ENCODE peak calls at places on chromosomes 2 and 18, in eight cellular contexts. M is GM12891, B is sigmoid colon, R is Peyer's patch, E is heart left ventricle, D is A549, F is K562, N is stomach. Y is an unnamed sample.

GRCh38 chr2:43018179-43019024 is 208.0 kb downstream of the ZFP36L2 start:
- DNase-seq in M (no peak), B (peak), R (peak), E (peak), D (peak), F (no peak), N (peak), Y (no peak)

GRCh38 chr2:79622508-79622907 is 109.7 kb downstream of the CTNNA2 start:
- DNase-seq in M (no peak), B (no peak), R (no peak), E (no peak), D (peak), F (no peak), N (no peak), Y (no peak)

GRCh38 chr2:98298685-98299180 is 47.5 kb upstream of the CNGA3 start:
- DNase-seq in M (no peak), B (no peak), R (no peak), E (no peak), D (no peak), F (no peak), N (no peak), Y (no peak)

GRCh38 chr18:50356036-50356945 is 18.6 kb upstream of the SKA1 start:
- DNase-seq in M (no peak), B (no peak), R (no peak), E (no peak), D (no peak), F (no peak), N (no peak), Y (peak)

GRCh38 chr18:63844254-63844653 is 43.3 kb upstream of the SERPINB2 start:
- DNase-seq in M (no peak), B (no peak), R (no peak), E (no peak), D (peak), F (no peak), N (no peak), Y (peak)

GRCh38 chr2:239739206-239739605 is 285.9 kb downstream of the NDUFA10 start:
- DNase-seq in M (no peak), B (no peak), R (no peak), E (no peak), D (no peak), F (no peak), N (no peak), Y (no peak)

GRCh38 chr18:74951165-74951760 is 257.7 kb downstream of the PTGR3 start:
- DNase-seq in M (no peak), B (no peak), R (no peak), E (peak), D (peak), F (no peak), N (peak), Y (no peak)

GRCh38 chr18:70207181-70207580 is 1.7 kb upstream of the RTTN start:
- DNase-seq in M (no peak), B (no peak), R (no peak), E (no peak), D (no peak), F (no peak), N (no peak), Y (no peak)

GRCh38 chr2:174748948-174749347 is 15.3 kb downstream of the CHRNA1 start:
- DNase-seq in M (no peak), B (no peak), R (peak), E (peak), D (peak), F (peak), N (peak), Y (peak)

GRCh38 chr2:206614825-206615224 is 27.5 kb upstream of the FAM237A start:
- DNase-seq in M (no peak), B (no peak), R (no peak), E (no peak), D (peak), F (peak), N (no peak), Y (peak)

GRCh38 chr2:151638188-151638933 is 95.9 kb downstream of the NEB start:
- DNase-seq in M (no peak), B (no peak), R (peak), E (no peak), D (peak), F (no peak), N (no peak), Y (peak)

GRCh38 chr18:24027156-24027555 is 12.6 kb downstream of the TTC39C start:
- DNase-seq in M (no peak), B (peak), R (no peak), E (peak), D (no peak), F (no peak), N (no peak), Y (no peak)

GRCh38 chr18:55738483-55739114 is 150.6 kb upstream of the TCF4 start:
- DNase-seq in M (no peak), B (no peak), R (no peak), E (no peak), D (no peak), F (no peak), N (no peak), Y (peak)

GRCh38 chr2:204486855-204487254 is 58.4 kb upstream of the PARD3B start:
- DNase-seq in M (no peak), B (no peak), R (no peak), E (no peak), D (no peak), F (no peak), N (no peak), Y (no peak)

GRCh38 chr18:10416020-10416419 is 38.4 kb upstream of the APCDD1 start:
- DNase-seq in M (no peak), B (no peak), R (no peak), E (no peak), D (no peak), F (no peak), N (no peak), Y (no peak)

GRCh38 chr2:176107731-176108181 is 676 bp downstream of the HOXD11 start:
- DNase-seq in M (no peak), B (peak), R (no peak), E (no peak), D (no peak), F (no peak), N (no peak), Y (no peak)

GRCh38 chr2:223442874-223443273 is 159.3 kb downstream of the SCG2 start:
- DNase-seq in M (no peak), B (no peak), R (no peak), E (no peak), D (no peak), F (no peak), N (no peak), Y (no peak)

GRCh38 chr2:49770919-49771318 is 616.6 kb upstream of the FSHR start:
- DNase-seq in M (no peak), B (no peak), R (no peak), E (peak), D (peak), F (no peak), N (peak), Y (peak)

GRCh38 chr2:111049792-111050640 is 70.7 kb upstream of the BCL2L11 start:
- DNase-seq in M (no peak), B (no peak), R (no peak), E (no peak), D (no peak), F (no peak), N (no peak), Y (no peak)

GRCh38 chr18:35463050-35463449 is 34.7 kb downstream of the INO80C start:
- DNase-seq in M (no peak), B (no peak), R (no peak), E (peak), D (no peak), F (no peak), N (no peak), Y (peak)

GRCh38 chr2:100876231-100876860 is 56.4 kb downstream of the NPAS2 start:
- DNase-seq in M (no peak), B (no peak), R (no peak), E (no peak), D (no peak), F (no peak), N (no peak), Y (no peak)

GRCh38 chr2:148989882-148990493 is 48.5 kb upstream of the LYPD6B start:
- DNase-seq in M (peak), B (no peak), R (peak), E (peak), D (peak), F (peak), N (peak), Y (peak)

GRCh38 chr2:235107640-235107951 is 155.8 kb downstream of the SH3BP4 start:
- DNase-seq in M (no peak), B (no peak), R (no peak), E (no peak), D (no peak), F (no peak), N (no peak), Y (no peak)

GRCh38 chr2:20203521-20204225 is 21.3 kb downstream of the SDC1 start:
- DNase-seq in M (no peak), B (no peak), R (no peak), E (no peak), D (no peak), F (no peak), N (no peak), Y (no peak)

GRCh38 chr2:196617430-196617829 is 22.1 kb upstream of the CCDC150 start:
- DNase-seq in M (no peak), B (no peak), R (no peak), E (no peak), D (no peak), F (no peak), N (no peak), Y (no peak)

GRCh38 chr2:235447210-235447609 is 46.6 kb upstream of the AGAP1 start:
- DNase-seq in M (no peak), B (no peak), R (no peak), E (no peak), D (no peak), F (no peak), N (no peak), Y (no peak)

GRCh38 chr2:191985740-191986139 is 138.9 kb upstream of the CAVIN2 start:
- DNase-seq in M (no peak), B (no peak), R (no peak), E (no peak), D (no peak), F (no peak), N (no peak), Y (no peak)

GRCh38 chr18:61295153-61295552 is 38.1 kb upstream of the CDH20 start:
- DNase-seq in M (no peak), B (no peak), R (no peak), E (no peak), D (no peak), F (no peak), N (no peak), Y (no peak)

GRCh38 chr18:8705280-8705940 is at the start of gene MTCL1:
- DNase-seq in M (peak), B (peak), R (peak), E (peak), D (peak), F (no peak), N (peak), Y (peak)
- TF ChIP-seq POLR2A in M (no peak), B (no peak), R (no peak), E (no peak), D (peak), F (no peak), N (no peak), Y (no peak)

DNA sequence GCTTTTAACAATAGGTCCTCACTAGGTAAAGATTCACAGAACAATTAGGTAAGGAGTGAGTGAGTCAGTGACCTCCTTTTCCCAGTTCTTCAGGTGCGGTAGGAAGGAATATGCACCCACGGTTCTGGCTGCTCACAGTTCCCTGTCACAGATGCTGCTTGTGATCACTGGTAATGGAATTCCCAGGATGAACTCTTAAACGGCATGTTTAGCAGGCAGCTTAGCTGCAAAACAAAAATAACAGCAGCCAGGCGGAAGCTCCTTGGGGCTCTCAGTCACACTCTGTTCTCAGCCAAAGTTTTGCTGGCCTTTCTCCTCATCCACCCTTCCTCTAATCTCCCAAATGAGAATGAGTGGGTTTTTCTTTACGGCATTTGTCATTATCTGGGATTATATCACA is 274.5 kb downstream of the MYT1L start:
- DNase-seq in M (no peak), B (no peak), R (no peak), E (peak), D (no peak), F (no peak), N (no peak), Y (no peak)
- TF ChIP-seq POLR2A in M (no peak), B (no peak), R (no peak), E (no peak), D (peak), F (no peak), N (no peak), Y (no peak)

DNA sequence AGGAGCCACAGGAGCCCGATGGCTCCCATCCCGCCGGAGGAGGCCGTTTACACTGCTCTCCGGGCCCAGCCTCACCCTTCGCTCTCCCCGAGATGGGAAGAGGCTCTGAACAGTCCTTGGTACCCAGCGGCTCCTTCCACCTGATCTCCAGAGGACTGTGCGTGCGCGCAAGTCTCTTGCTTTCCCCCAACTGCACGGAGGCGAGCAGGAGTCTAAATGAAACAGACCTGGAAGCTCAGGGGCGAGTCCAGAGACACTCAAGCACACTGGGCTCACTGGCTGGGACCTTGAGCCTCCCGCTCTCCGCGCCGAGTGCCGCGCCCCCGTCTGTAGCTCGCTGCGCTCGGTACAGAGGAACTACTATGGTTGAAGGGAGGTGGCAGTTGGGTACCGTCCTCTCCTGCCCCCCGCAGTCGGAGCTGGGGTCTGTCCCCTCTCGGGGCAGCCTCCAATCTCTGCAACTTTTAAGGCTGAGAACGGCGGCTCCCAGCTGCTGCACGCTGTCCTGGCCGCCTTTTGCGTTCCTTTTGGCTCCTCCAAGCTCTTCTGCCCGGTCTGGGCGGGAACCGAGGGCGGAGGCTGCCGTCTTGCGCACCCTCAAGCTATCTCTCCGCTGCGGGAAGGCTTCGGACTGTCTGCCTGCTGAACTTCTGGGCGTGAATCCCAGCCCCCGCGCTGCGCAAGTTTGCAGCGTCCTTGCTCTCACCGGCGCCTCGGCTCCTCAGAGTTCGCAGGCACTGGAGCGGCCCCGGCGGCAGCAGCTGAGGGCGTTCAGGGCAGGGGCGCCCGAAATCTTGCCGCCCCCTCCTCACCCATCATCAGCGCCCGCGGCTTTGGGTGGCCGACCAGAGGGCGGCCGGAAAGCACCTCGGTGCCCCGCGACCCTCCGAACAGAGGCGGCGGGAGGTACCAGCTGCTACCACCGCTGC is 491 bp downstream of the ALK start:
- DNase-seq in M (peak), B (no peak), R (no peak), E (no peak), D (peak), F (no peak), N (no peak), Y (no peak)
- TF ChIP-seq POLR2A in M (no peak), B (no peak), R (no peak), E (no peak), D (no peak), F (no peak), N (no peak), Y (no peak)

GRCh38 chr2:45009303-45009927 is at the start of gene SIX2:
- DNase-seq in M (no peak), B (peak), R (peak), E (peak), D (peak), F (no peak), N (peak), Y (peak)
- TF ChIP-seq POLR2A in M (no peak), B (no peak), R (no peak), E (no peak), D (no peak), F (no peak), N (no peak), Y (no peak)

GRCh38 chr2:131039535-131039907 is 53.7 kb downstream of the FAM168B start:
- DNase-seq in M (no peak), B (peak), R (no peak), E (no peak), D (no peak), F (no peak), N (peak), Y (no peak)

GRCh38 chr2:131039101-131039440 is 54.2 kb downstream of the FAM168B start:
- DNase-seq in M (no peak), B (no peak), R (no peak), E (no peak), D (no peak), F (no peak), N (no peak), Y (no peak)

GRCh38 chr2:131040661-131041401 is 52.4 kb downstream of the FAM168B start:
- DNase-seq in M (no peak), B (peak), R (no peak), E (no peak), D (no peak), F (no peak), N (no peak), Y (no peak)

GRCh38 chr2:131041402-131042160 is 51.7 kb downstream of the FAM168B start:
- DNase-seq in M (no peak), B (peak), R (peak), E (no peak), D (no peak), F (no peak), N (no peak), Y (no peak)

DNA sequence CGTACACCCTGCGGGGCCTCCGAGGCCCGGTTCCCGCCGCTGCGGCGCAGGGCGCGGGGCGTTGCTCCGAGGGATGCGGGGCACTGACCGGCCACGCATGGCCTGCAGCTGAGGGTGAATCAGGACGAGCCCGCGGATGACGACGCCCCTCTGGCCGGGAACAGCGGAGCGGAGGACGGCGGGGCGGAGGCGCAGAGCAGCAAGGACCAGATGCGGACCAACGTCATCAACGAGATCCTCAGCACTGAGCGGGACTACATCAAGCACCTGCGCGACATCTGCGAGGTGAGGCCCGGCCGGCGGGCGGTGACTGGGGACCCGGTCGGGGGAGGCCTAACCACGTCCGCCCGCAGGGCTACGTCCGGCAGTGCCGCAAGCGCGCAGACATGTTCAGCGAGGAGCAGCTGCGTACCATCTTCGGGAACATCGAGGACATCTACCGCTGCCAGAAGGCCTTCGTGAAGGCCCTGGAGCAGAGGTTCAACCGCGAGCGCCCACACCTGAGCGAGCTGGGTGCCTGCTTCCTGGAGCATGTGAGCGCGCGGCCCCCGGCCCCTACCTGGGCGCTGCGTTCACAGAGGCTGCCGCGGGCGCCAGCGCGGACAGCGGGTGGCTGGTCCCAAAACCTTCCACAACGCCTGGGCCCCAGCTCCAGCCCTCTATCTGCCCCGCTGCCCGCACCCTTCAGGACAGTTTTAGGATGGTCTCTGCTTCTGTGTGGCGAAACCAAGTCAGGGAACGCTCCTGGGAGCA is 53.2 kb downstream of the FAM168B start:
- DNase-seq in M (no peak), B (peak), R (no peak), E (no peak), D (no peak), F (no peak), N (no peak), Y (no peak)
- TF ChIP-seq POLR2A in M (no peak), B (no peak), R (no peak), E (no peak), D (no peak), F (no peak), N (no peak), Y (no peak)

DNA sequence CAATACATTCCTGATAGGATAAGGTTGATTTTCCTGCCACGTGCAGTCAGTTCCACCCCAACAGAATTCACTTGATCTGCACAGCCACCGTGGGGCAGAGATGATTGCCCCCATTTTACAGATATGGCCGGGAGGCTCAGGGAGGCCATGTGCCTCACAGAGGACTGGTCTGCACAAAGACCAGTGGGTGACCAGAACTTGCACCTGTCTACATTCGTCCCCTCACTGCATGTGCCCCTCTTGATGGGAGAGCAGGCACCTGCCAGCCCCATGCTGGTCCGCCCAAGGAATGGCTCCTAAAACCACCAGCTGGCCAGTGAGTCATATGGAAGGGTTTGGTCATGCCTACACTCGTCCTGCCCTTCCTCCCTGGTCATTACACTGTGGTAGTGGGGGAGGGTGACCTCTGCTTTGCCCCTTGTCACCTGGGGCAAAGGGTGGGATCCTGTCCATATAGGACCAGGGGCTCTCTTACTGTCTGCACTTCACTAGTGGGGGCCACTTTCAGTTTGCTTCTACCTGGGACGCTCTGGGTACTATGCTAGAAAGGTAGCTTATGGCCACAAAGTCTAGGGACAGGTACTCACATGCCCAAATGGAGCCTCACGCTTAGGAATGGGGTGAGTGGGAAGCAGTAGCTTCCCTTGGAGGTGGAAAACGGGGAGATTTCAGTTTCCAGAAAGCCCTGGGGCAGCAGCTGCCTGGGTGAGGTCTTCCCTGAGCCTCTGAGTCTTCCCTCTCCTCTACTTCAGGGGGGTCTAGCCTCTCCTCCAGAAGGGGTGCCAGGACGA is 14.7 kb downstream of the RRM2 start:
- DNase-seq in M (no peak), B (peak), R (no peak), E (no peak), D (no peak), F (no peak), N (no peak), Y (no peak)
- TF ChIP-seq POLR2A in M (no peak), B (no peak), R (no peak), E (no peak), D (no peak), F (peak), N (no peak), Y (peak)